ENCODE peak calls at places on chromosomes 6 and 20, in four cellular contexts. One of them, this sample, is unnamed.

GRCh38 chr6:329888-330691 is 37.8 kb downstream of the DUSP22 start:
- DNase-seq in naive thymus-derived CD4-positive, alpha-beta T cell: no peak
- DNase-seq in psoas muscle: no peak
- DNase-seq in stimulated activated naive CD4-positive, alpha-beta T cell treated with Interleukin-2 at 50 U/mL for 16 hours: no peak
- DNase-seq in this sample: no peak

GRCh38 chr6:18263561-18264337 is 581 bp downstream of the DEK start:
- DNase-seq in stimulated activated naive CD4-positive, alpha-beta T cell treated with Interleukin-2 at 50 U/mL for 16 hours: no peak
- DNase-seq in naive thymus-derived CD4-positive, alpha-beta T cell: peak; percentile 29
- DNase-seq in psoas muscle: peak; percentile 79
- DNase-seq in this sample: no peak

GRCh38 chr6:16437095-16437494 is 198.7 kb downstream of the GMPR start:
- DNase-seq in naive thymus-derived CD4-positive, alpha-beta T cell: no peak
- DNase-seq in psoas muscle: no peak
- DNase-seq in stimulated activated naive CD4-positive, alpha-beta T cell treated with Interleukin-2 at 50 U/mL for 16 hours: peak; percentile 46
- DNase-seq in this sample: peak; percentile 57

GRCh38 chr6:109239918-109240321 is 142.3 kb downstream of the CD164 start:
- DNase-seq in stimulated activated naive CD4-positive, alpha-beta T cell treated with Interleukin-2 at 50 U/mL for 16 hours: no peak
- DNase-seq in psoas muscle: no peak
- DNase-seq in naive thymus-derived CD4-positive, alpha-beta T cell: no peak
- DNase-seq in this sample: no peak

GRCh38 chr6:167769408-167770190 is 57.1 kb upstream of the AFDN start:
- DNase-seq in naive thymus-derived CD4-positive, alpha-beta T cell: no peak
- DNase-seq in psoas muscle: no peak
- DNase-seq in stimulated activated naive CD4-positive, alpha-beta T cell treated with Interleukin-2 at 50 U/mL for 16 hours: no peak
- DNase-seq in this sample: no peak

GRCh38 chr6:109306733-109307132 is 75.5 kb downstream of the CD164 start:
- DNase-seq in naive thymus-derived CD4-positive, alpha-beta T cell: no peak
- DNase-seq in psoas muscle: no peak
- DNase-seq in stimulated activated naive CD4-positive, alpha-beta T cell treated with Interleukin-2 at 50 U/mL for 16 hours: no peak
- DNase-seq in this sample: no peak

GRCh38 chr6:22943331-22943730 is 374.0 kb downstream of the HDGFL1 start:
- DNase-seq in stimulated activated naive CD4-positive, alpha-beta T cell treated with Interleukin-2 at 50 U/mL for 16 hours: no peak
- DNase-seq in psoas muscle: no peak
- DNase-seq in naive thymus-derived CD4-positive, alpha-beta T cell: no peak
- DNase-seq in this sample: no peak

GRCh38 chr20:61879303-61879620 is 186.4 kb downstream of the TAF4 start:
- DNase-seq in naive thymus-derived CD4-positive, alpha-beta T cell: no peak
- DNase-seq in stimulated activated naive CD4-positive, alpha-beta T cell treated with Interleukin-2 at 50 U/mL for 16 hours: no peak
- DNase-seq in psoas muscle: no peak
- DNase-seq in this sample: no peak

GRCh38 chr6:89997456-89998445 is 103.5 kb downstream of the GJA10 start:
- DNase-seq in naive thymus-derived CD4-positive, alpha-beta T cell: no peak
- DNase-seq in psoas muscle: peak; percentile 19
- DNase-seq in stimulated activated naive CD4-positive, alpha-beta T cell treated with Interleukin-2 at 50 U/mL for 16 hours: no peak
- DNase-seq in this sample: no peak

GRCh38 chr6:155090166-155090565 is 95.1 kb downstream of the TIAM2 start:
- DNase-seq in psoas muscle: no peak
- DNase-seq in stimulated activated naive CD4-positive, alpha-beta T cell treated with Interleukin-2 at 50 U/mL for 16 hours: no peak
- DNase-seq in naive thymus-derived CD4-positive, alpha-beta T cell: no peak
- DNase-seq in this sample: no peak

GRCh38 chr6:147615659-147616456 is 107.4 kb downstream of the SAMD5 start:
- DNase-seq in stimulated activated naive CD4-positive, alpha-beta T cell treated with Interleukin-2 at 50 U/mL for 16 hours: no peak
- DNase-seq in psoas muscle: no peak
- DNase-seq in naive thymus-derived CD4-positive, alpha-beta T cell: no peak
- DNase-seq in this sample: no peak

GRCh38 chr20:38863024-38863851 is 57.7 kb downstream of the PPP1R16B start:
- DNase-seq in naive thymus-derived CD4-positive, alpha-beta T cell: no peak
- DNase-seq in psoas muscle: no peak
- DNase-seq in stimulated activated naive CD4-positive, alpha-beta T cell treated with Interleukin-2 at 50 U/mL for 16 hours: peak; percentile 57
- DNase-seq in this sample: peak; percentile 50

GRCh38 chr6:45350186-45350585 is 22.1 kb downstream of the RUNX2 start:
- DNase-seq in naive thymus-derived CD4-positive, alpha-beta T cell: no peak
- DNase-seq in stimulated activated naive CD4-positive, alpha-beta T cell treated with Interleukin-2 at 50 U/mL for 16 hours: no peak
- DNase-seq in psoas muscle: no peak
- DNase-seq in this sample: no peak

GRCh38 chr6:26336355-26337198 is 28.4 kb upstream of the BTN3A2 start:
- DNase-seq in stimulated activated naive CD4-positive, alpha-beta T cell treated with Interleukin-2 at 50 U/mL for 16 hours: no peak
- DNase-seq in naive thymus-derived CD4-positive, alpha-beta T cell: no peak
- DNase-seq in psoas muscle: no peak
- DNase-seq in this sample: no peak

GRCh38 chr6:157944983-157945931 is 36.4 kb upstream of the SYNJ2 start:
- DNase-seq in stimulated activated naive CD4-positive, alpha-beta T cell treated with Interleukin-2 at 50 U/mL for 16 hours: peak; percentile 40
- DNase-seq in psoas muscle: no peak
- DNase-seq in naive thymus-derived CD4-positive, alpha-beta T cell: no peak
- DNase-seq in this sample: no peak

GRCh38 chr20:35743693-35744491 is 1.8 kb upstream of the RBM39 start:
- DNase-seq in naive thymus-derived CD4-positive, alpha-beta T cell: no peak
- DNase-seq in stimulated activated naive CD4-positive, alpha-beta T cell treated with Interleukin-2 at 50 U/mL for 16 hours: no peak
- DNase-seq in psoas muscle: no peak
- DNase-seq in this sample: no peak

GRCh38 chr6:43936476-43936875 is 166.5 kb downstream of the VEGFA start:
- DNase-seq in psoas muscle: peak; percentile 42
- DNase-seq in stimulated activated naive CD4-positive, alpha-beta T cell treated with Interleukin-2 at 50 U/mL for 16 hours: no peak
- DNase-seq in naive thymus-derived CD4-positive, alpha-beta T cell: no peak
- DNase-seq in this sample: no peak